ENCODE peak calls at places on chromosomes 4 and X, in four cellular contexts. A, N, R and E are unnamed samples.

GRCh38 chrX:1582686-1583437 is 8.5 kb upstream of the AKAP17A start:
- DNase-seq in A (no peak), R (peak; percentile 63), N (no peak), E (no peak)

GRCh38 chr4:27084685-27085356 is 224.2 kb downstream of the STIM2 start:
- DNase-seq in A (no peak), R (no peak), N (no peak), E (no peak)

GRCh38 chrX:51954592-51954991 is 61.2 kb downstream of the MAGED1 start:
- DNase-seq in N (no peak), R (no peak), A (no peak), E (no peak)

GRCh38 chr4:98663226-98664006 is 5.0 kb upstream of the TSPAN5 start:
- DNase-seq in A (no peak), N (peak; percentile 84), R (no peak), E (no peak)

GRCh38 chrX:45771560-45772340 is 571.1 kb upstream of the DIPK2B start:
- DNase-seq in A (no peak), N (no peak), R (no peak), E (no peak)

GRCh38 chrX:136806891-136807410 is 26.2 kb upstream of the ARHGEF6 start:
- DNase-seq in R (no peak), A (no peak), N (no peak), E (no peak)

GRCh38 chrX:39445336-39445735 is 644.1 kb downstream of the MID1IP1 start:
- DNase-seq in R (no peak), N (no peak), A (no peak), E (peak; percentile 27)

GRCh38 chrX:123175366-123176122 is 8.5 kb upstream of the GRIA3 start:
- DNase-seq in N (no peak), A (no peak), R (no peak), E (no peak)

GRCh38 chrX:40446927-40447326 is 133.8 kb upstream of the ATP6AP2 start:
- DNase-seq in R (no peak), A (no peak), N (no peak), E (no peak)

GRCh38 chr4:4694296-4694772 is 152.5 kb upstream of the STX18 start:
- DNase-seq in A (peak; percentile 21), N (no peak), R (peak; percentile 92), E (peak; percentile 81)

GRCh38 chr4:41028392-41029076 is 185.8 kb downstream of the APBB2 start:
- DNase-seq in R (no peak), N (peak; percentile 15), A (no peak), E (no peak)

GRCh38 chr4:103067841-103068547 is 8.6 kb downstream of the SLC9B2 start:
- DNase-seq in A (no peak), N (no peak), R (no peak), E (no peak)

GRCh38 chr4:108126806-108127205 is 41.9 kb downstream of the LEF1 start:
- DNase-seq in R (no peak), A (no peak), N (no peak), E (no peak)

GRCh38 chr4:108135549-108136209 is 33.1 kb downstream of the LEF1 start:
- DNase-seq in A (no peak), R (no peak), N (no peak), E (peak; percentile 77)

GRCh38 chr4:108129226-108129625 is 39.5 kb downstream of the LEF1 start:
- DNase-seq in A (no peak), N (no peak), R (no peak), E (no peak)

GRCh38 chr4:108130955-108131354 is 37.8 kb downstream of the LEF1 start:
- DNase-seq in N (no peak), A (no peak), R (no peak), E (no peak)
- H3K4me1 ChIP-seq in N (no peaks in the 10 kb centered on the region), A (peaks cover 5% of the 10 kb centered on the region), R (no peaks in the 10 kb centered on the region), E (peaks cover 3% of the 10 kb centered on the region)

GRCh38 chrX:27439771-27440170 is 23.4 kb downstream of the PPP4R3C start:
- DNase-seq in A (no peak), N (no peak), R (no peak), E (no peak)
- TF ChIP-seq SUZ12 in A (no peak), N (no peak), R (no peak), E (no peak)

GRCh38 chrX:49270249-49270921 is 792 bp downstream of the PPP1R3F start:
- DNase-seq in N (no peak), A (no peak), R (no peak), E (no peak)

GRCh38 chrX:49269768-49270248 is at the start of gene PPP1R3F:
- DNase-seq in R (no peak), A (no peak), N (no peak), E (no peak)

GRCh38 chrX:49272426-49272825 is 2.8 kb downstream of the PPP1R3F start:
- DNase-seq in N (no peak), R (no peak), A (no peak), E (no peak)

GRCh38 chrX:49273181-49273727 is 3.7 kb downstream of the PPP1R3F start:
- DNase-seq in N (no peak), A (no peak), R (no peak), E (no peak)

DNA sequence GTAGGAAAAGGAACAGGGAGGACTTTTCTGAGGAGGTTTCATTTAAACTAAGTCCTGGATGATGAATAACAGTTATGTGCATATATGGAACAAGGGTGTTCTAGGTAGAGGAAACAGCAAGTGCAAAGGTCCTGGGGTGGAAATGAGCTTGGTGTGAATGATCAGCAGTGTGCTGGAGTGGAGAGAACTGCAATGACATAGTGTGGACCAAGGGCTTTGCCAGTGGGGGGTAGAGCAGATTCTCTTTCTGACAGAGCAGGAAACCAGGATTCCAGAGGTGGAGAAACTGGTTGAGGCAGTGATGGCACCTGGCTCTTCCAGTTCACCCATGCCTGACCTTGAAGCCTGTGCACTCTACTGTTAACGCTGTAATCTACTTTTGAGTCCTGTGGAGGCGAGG is 1.7 kb downstream of the PPP1R3F start:
- DNase-seq in N (no peak), A (no peak), R (no peak), E (no peak)
- TF ChIP-seq YY1 in N (no peak), A (no peak), R (no peak), E (no peak)

GRCh38 chr4:148222991-148223660 is 219.1 kb downstream of the NR3C2 start:
- DNase-seq in R (no peak), A (no peak), N (no peak), E (no peak)
- H3K4me1 ChIP-seq in R (no peaks in the 10 kb centered on the region), A (peaks cover 2% of the 10 kb centered on the region), N (no peaks in the 10 kb centered on the region), E (no peaks in the 10 kb centered on the region)

DNA sequence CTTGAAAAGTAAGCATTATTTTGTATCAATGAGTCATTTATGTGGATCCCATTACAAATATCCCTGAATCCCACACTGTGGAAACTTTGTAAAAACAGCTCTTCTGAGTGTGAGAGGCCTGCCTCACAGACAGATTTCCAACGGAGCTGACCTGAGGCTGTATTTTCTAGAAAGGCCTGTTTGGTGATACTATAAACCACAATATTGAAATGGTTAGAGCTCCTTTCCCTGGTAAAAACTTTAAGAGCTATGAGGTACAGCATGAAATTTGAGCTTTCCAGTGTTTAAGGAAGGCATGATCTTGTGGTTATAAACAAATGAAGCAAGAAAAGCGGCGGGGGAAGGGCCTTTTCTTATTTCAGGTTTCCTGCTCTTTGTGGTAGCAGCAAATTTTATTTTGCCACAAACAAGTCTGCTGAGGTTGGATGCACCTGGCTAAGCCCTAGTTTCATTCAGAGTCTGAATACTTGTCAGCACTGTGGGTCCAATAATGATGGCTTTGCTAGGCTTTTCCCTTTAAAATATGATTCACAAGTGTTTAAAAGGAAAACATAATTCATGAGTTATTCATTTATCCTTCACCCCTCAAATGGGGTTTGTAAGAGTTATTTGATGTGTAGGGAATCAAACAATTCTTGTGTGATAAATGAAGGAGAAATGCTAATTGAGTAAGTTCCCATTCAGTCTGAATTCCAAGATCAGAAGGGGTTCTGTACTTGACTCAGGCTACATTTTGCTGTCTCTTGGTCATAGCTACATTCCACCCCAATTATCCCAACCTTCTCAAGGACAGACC is 87.0 kb upstream of the ETNPPL start:
- DNase-seq in N (peak; percentile 13), A (no peak), R (no peak), E (no peak)
- TF ChIP-seq SUZ12 in N (no peak), A (no peak), R (no peak), E (no peak)

GRCh38 chr4:101102114-101102752 is 245.1 kb downstream of the PPP3CA start:
- DNase-seq in N (no peak), A (no peak), R (no peak), E (no peak)
- TF ChIP-seq YY1 in N (no peak), A (no peak), R (no peak), E (no peak)

GRCh38 chr4:25861422-25861926 is 1.3 kb downstream of the SEL1L3 start:
- DNase-seq in A (no peak), N (no peak), R (no peak), E (no peak)

GRCh38 chr4:25857403-25857802 is 5.4 kb downstream of the SEL1L3 start:
- DNase-seq in N (no peak), R (no peak), A (no peak), E (no peak)

GRCh38 chr4:25860586-25861421 is 2.0 kb downstream of the SEL1L3 start:
- DNase-seq in A (no peak), N (no peak), R (no peak), E (no peak)

GRCh38 chr4:25857851-25858400 is 4.9 kb downstream of the SEL1L3 start:
- DNase-seq in A (no peak), N (no peak), R (no peak), E (no peak)

DNA sequence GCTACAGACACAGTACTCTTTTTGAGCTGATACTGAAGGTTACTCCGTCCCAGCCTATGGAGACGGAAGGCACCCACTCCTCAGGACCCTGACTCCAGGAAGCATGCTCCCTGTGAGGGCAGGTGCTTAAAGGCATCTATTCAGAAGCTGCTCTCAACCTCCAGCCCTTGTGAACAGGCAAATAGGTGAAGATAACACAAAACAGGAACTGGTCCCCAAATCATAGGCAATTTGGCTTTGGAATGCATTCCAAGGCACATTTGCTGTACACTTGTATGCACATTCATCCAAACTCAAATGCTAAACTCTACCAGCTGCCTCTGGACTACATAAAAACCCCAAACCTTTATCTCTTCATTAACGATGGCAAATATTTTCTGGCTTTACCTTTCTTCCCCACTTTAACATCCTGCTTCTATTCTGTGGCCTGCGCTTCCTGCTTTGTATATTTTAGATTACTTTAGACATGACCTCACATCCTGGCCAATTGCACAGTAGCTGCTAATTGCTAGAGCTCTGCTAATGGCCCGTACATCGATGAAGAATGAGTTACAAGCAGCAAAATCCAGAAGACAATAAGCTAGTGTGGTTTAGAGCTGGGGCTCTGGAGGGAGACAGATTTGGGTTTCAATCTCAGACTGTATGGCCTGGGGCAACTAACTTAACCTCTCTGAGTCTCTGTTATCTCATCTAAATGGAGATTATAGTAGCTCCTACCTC is 3.2 kb downstream of the SEL1L3 start:
- DNase-seq in A (no peak), R (no peak), N (no peak), E (no peak)
- H3K4me1 ChIP-seq in A (peaks cover 17% of the 10 kb centered on the region), R (peaks cover 8% of the 10 kb centered on the region), N (peaks cover 22% of the 10 kb centered on the region), E (no peaks in the 10 kb centered on the region)

DNA sequence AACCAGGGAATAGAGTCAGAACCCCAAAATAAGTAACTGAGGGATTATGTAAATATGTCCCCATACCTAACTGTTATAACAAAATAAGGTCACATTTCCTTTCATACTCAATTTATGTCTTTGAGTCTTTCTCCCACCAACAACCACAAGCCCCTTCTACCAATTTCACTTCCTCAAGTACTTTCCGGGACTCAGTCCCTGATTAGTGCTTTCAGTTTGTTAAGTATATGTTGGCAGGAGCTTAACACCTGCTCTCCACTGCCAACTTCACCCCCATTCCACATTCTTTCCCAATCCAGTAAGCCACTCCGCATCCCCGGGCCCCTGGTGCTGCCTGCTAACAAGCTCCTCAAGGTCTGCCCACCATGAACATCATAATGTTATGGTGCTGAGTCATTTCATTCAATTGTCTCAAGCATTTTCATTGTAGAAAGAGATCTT is 71.3 kb upstream of the SPRY1 start:
- DNase-seq in N (peak; percentile 75), A (no peak), R (no peak), E (no peak)
- TF ChIP-seq SUZ12 in N (no peak), A (no peak), R (no peak), E (no peak)